ENCODE peak calls at places on chromosomes 12 and 14, in eight cellular contexts. N is foreskin fibroblast, X is WTC11, Q is adrenal gland, U is astrocyte, C is activated B cell treated with CpG ODN at 0.5 μM for 24 hours, O is neural progenitor cell, Z is IMR-90. H is an unnamed sample.
A peak's percentile ranks its signal among the peaks of the same experiment; 100 is the strongest.

GRCh38 chr12:57753938-57754337 is 965 bp upstream of the MARCHF9 start:
- DNase-seq in N (no peak), X (no peak), Q (no peak), U (no peak), C (no peak), O (no peak), Z (no peak), H (no peak)

GRCh38 chr12:104764225-104765073 is 193.6 kb downstream of the SLC41A2 start:
- DNase-seq in N (no peak), X (no peak), Q (no peak), U (no peak), C (no peak), O (no peak), Z (no peak), H (no peak)

GRCh38 chr12:124914392-124915248 is at the start of gene UBC:
- DNase-seq in N (peak; percentile 94), X (peak; percentile 82), Q (peak; percentile 94), U (peak; percentile 90), C (peak; percentile 91), O (peak; percentile 95), Z (peak; percentile 92), H (no peak)

GRCh38 chr14:52888839-52889838 is 61.7 kb downstream of the FERMT2 start:
- DNase-seq in N (no peak), X (no peak), Q (no peak), U (no peak), C (no peak), O (no peak), Z (no peak), H (peak; percentile 21)

GRCh38 chr14:78286210-78286609 is 116.0 kb downstream of the NRXN3 start:
- DNase-seq in N (no peak), X (no peak), Q (no peak), U (no peak), C (no peak), O (no peak), Z (no peak), H (no peak)

GRCh38 chr12:56955631-56956256 is 1.7 kb downstream of the RDH16 start:
- DNase-seq in N (peak; percentile 10), X (no peak), Q (no peak), U (no peak), C (no peak), O (no peak), Z (peak; percentile 22), H (no peak)

GRCh38 chr12:109768901-109769670 is 55.5 kb downstream of the FAM222A start:
- DNase-seq in N (no peak), X (no peak), Q (no peak), U (no peak), C (peak; percentile 13), O (no peak), Z (no peak), H (no peak)

GRCh38 chr14:83556746-83557460 is 1973.0 kb upstream of the FLRT2 start:
- DNase-seq in N (peak; percentile 54), X (no peak), Q (no peak), U (peak; percentile 20), C (no peak), O (no peak), Z (peak; percentile 91), H (no peak)

GRCh38 chr14:70415788-70416187 is 1.1 kb downstream of the SYNJ2BP start:
- DNase-seq in N (no peak), X (no peak), Q (no peak), U (no peak), C (no peak), O (no peak), Z (no peak), H (no peak)

GRCh38 chr12:5154091-5154490 is 110.4 kb downstream of the KCNA5 start:
- DNase-seq in N (no peak), X (peak; percentile 57), Q (no peak), U (no peak), C (no peak), O (peak; percentile 74), Z (no peak), H (no peak)

GRCh38 chr12:48078901-48079300 is 27.0 kb downstream of the SENP1 start:
- DNase-seq in N (peak; percentile 67), X (no peak), Q (no peak), U (peak; percentile 22), C (no peak), O (no peak), Z (peak; percentile 64), H (no peak)

GRCh38 chr12:106345739-106346138 is 11.8 kb upstream of the POLR3B start:
- DNase-seq in N (peak; percentile 57), X (peak; percentile 41), Q (no peak), U (peak; percentile 51), C (no peak), O (peak; percentile 72), Z (peak; percentile 40), H (no peak)

GRCh38 chr12:101501410-101502045 is 26.4 kb downstream of the SPIC start:
- DNase-seq in N (no peak), X (no peak), Q (no peak), U (no peak), C (no peak), O (no peak), Z (peak; percentile 5), H (no peak)

GRCh38 chr14:59199614-59200013 is 11.1 kb downstream of the DAAM1 start:
- DNase-seq in N (no peak), X (no peak), Q (no peak), U (no peak), C (no peak), O (no peak), Z (no peak), H (no peak)
- TF ChIP-seq CTCF in N (no peak), X (no peak), Q (no peak), U (no peak), C (no peak), O (no peak), Z (no peak), H (no peak)

DNA sequence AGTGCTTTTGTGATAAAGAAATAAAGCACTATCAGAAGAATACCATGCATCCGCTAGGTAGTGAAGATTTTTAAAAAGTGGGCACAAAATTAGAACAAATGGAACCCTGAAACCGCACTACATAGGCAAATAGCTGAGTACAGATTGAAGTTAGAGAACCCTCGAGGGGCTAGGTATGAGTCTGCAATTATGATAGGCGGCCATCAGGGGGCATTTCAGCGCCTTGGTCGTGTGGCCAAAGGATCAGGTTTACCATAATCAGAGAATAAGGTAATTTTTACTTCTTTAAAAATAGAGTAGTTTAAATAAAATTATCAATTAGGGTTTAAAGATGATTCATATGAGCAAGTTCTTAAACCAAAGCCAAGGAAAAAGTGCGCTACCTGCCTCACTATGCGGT is 129.8 kb downstream of the TMX1 start:
- DNase-seq in N (no peak), X (peak; percentile 41), Q (no peak), U (no peak), C (no peak), O (no peak), Z (no peak), H (no peak)
- TF ChIP-seq CTCF in N (no peak), X (peak; percentile 59), Q (no peak), U (no peak), C (no peak), O (peak; percentile 50), Z (no peak), H (peak; percentile 49)

GRCh38 chr14:105200074-105200473 is 19.0 kb upstream of the NUDT14 start:
- DNase-seq in N (no peak), X (peak; percentile 42), Q (no peak), U (no peak), C (no peak), O (no peak), Z (no peak), H (no peak)
- TF ChIP-seq CTCF in N (no peak), X (no peak), Q (no peak), U (no peak), C (no peak), O (peak; percentile 20), Z (peak; percentile 11), H (peak; percentile 11)

GRCh38 chr14:77027538-77028383 is 747 bp downstream of the IRF2BPL start:
- DNase-seq in N (peak; percentile 79), X (peak; percentile 58), Q (peak; percentile 83), U (peak; percentile 65), C (peak; percentile 71), O (peak; percentile 36), Z (peak; percentile 81), H (no peak)
- TF ChIP-seq CTCF in N (peak; percentile 12), X (no peak), Q (no peak), U (no peak), C (no peak), O (no peak), Z (peak; percentile 34), H (no peak)

GRCh38 chr12:6569312-6569711 is 1.2 kb upstream of the NOP2 start:
- DNase-seq in N (no peak), X (no peak), Q (no peak), U (no peak), C (no peak), O (no peak), Z (no peak), H (no peak)

GRCh38 chr12:6567112-6567680 is 895 bp downstream of the NOP2 start:
- DNase-seq in N (no peak), X (no peak), Q (no peak), U (no peak), C (no peak), O (no peak), Z (no peak), H (no peak)

GRCh38 chr12:6569786-6570185 is 1.7 kb upstream of the NOP2 start:
- DNase-seq in N (no peak), X (no peak), Q (no peak), U (no peak), C (no peak), O (no peak), Z (no peak), H (no peak)

GRCh38 chr12:6570264-6570887 is 2.3 kb upstream of the NOP2 start:
- DNase-seq in N (peak; percentile 17), X (peak; percentile 86), Q (no peak), U (no peak), C (peak; percentile 37), O (peak; percentile 76), Z (no peak), H (peak; percentile 50)

GRCh38 chr12:6567824-6568617 is at the start of gene NOP2:
- DNase-seq in N (peak; percentile 85), X (peak; percentile 86), Q (peak; percentile 89), U (peak; percentile 67), C (peak; percentile 86), O (peak; percentile 94), Z (peak; percentile 83), H (peak; percentile 93)
- TF ChIP-seq CTCF in N (no peak), X (no peak), Q (no peak), U (no peak), C (no peak), O (no peak), Z (no peak), H (no peak)

DNA sequence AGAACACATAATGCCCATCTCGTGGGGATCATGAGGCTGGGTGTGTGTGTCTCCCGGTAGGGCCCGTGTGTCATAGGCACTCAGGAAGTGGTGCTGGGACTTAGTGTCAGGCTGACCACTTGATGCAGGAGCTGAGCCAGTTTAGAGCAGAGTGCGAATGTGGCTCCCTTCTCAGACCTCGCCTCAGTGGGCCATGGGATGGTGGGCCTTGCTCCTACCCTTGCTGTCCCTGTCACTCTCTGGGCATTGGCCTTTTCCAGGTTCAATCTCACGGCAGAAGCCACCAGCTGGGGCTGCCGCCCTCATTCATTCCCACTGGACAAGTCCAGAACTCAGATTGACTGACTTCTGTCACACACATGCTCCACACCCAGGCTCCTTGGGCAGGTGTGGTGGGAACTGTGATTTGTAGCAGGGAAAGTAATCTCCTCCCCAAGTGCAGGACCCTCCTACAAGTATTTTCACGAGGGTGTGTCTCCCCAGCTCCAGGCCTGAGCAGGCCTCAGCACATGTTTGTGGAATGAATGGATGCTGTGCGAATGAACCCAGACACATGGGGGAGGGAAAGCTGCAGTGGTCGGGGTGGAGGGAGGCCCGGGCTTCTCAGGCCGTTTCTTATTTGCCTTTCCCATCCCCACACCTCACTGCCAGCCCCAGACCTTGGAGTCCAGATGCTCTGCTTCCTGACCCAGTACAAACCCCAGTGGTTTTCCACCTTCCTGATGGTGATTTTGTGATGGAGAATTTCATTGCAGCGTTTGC is 54.9 kb downstream of the BEGAIN start:
- DNase-seq in N (no peak), X (peak; percentile 7), Q (peak; percentile 10), U (peak; percentile 81), C (no peak), O (no peak), Z (peak; percentile 13), H (no peak)
- TF ChIP-seq CTCF in N (no peak), X (no peak), Q (no peak), U (no peak), C (no peak), O (no peak), Z (no peak), H (no peak)